ENCODE peak calls at places on chromosomes 7 and 10, in five cellular contexts. One of them, this sample, is unnamed.

GRCh38 chr7:131692131-131692960 is 135.9 kb upstream of the PODXL start:
- DNase-seq in A549: peak
- DNase-seq in K562: peak
- DNase-seq in GM12878: no peak
- DNase-seq in HepG2: peak
- DNase-seq in this sample: peak

GRCh38 chr7:40232242-40232929 is 97.6 kb downstream of the SUGCT start:
- DNase-seq in HepG2: peak
- DNase-seq in A549: peak
- DNase-seq in GM12878: no peak
- DNase-seq in K562: peak
- DNase-seq in this sample: peak

GRCh38 chr10:8369666-8370065 is 315.2 kb downstream of the GATA3 start:
- DNase-seq in K562: no peak
- DNase-seq in HepG2: no peak
- DNase-seq in GM12878: peak
- DNase-seq in A549: no peak
- DNase-seq in this sample: no peak

GRCh38 chr7:44759246-44759645 is 10.6 kb downstream of the ZMIZ2 start:
- DNase-seq in K562: no peak
- DNase-seq in A549: no peak
- DNase-seq in HepG2: no peak
- DNase-seq in GM12878: no peak
- DNase-seq in this sample: no peak

GRCh38 chr10:15120523-15120922 is 23.4 kb downstream of the RPP38 start:
- DNase-seq in GM12878: no peak
- DNase-seq in HepG2: no peak
- DNase-seq in A549: no peak
- DNase-seq in K562: no peak
- DNase-seq in this sample: no peak

GRCh38 chr7:113015038-113015645 is 71.5 kb downstream of the GPR85 start:
- DNase-seq in A549: peak
- DNase-seq in K562: peak
- DNase-seq in HepG2: peak
- DNase-seq in GM12878: no peak
- DNase-seq in this sample: peak

GRCh38 chr7:21767300-21767900 is 178.3 kb downstream of the CDCA7L start:
- DNase-seq in HepG2: peak
- DNase-seq in K562: peak
- DNase-seq in A549: peak
- DNase-seq in GM12878: peak
- DNase-seq in this sample: peak

GRCh38 chr7:74717889-74718288 is 55.9 kb upstream of the NCF1 start:
- DNase-seq in GM12878: no peak
- DNase-seq in A549: no peak
- DNase-seq in HepG2: no peak
- DNase-seq in K562: no peak
- DNase-seq in this sample: no peak

GRCh38 chr7:55006499-55006898 is 12.3 kb upstream of the EGFR start:
- DNase-seq in A549: no peak
- DNase-seq in GM12878: no peak
- DNase-seq in HepG2: no peak
- DNase-seq in K562: no peak
- DNase-seq in this sample: peak

GRCh38 chr10:96719850-96720421 is 378 bp downstream of the PIK3AP1 start:
- DNase-seq in K562: peak
- DNase-seq in A549: peak
- DNase-seq in HepG2: peak
- DNase-seq in GM12878: no peak
- DNase-seq in this sample: peak

GRCh38 chr10:68997216-68997615 is 8.6 kb downstream of the KIFBP start:
- DNase-seq in HepG2: no peak
- DNase-seq in K562: no peak
- DNase-seq in GM12878: no peak
- DNase-seq in A549: no peak
- DNase-seq in this sample: no peak

GRCh38 chr7:7861211-7861633 is 107.4 kb upstream of the GLCCI1 start:
- DNase-seq in HepG2: peak
- DNase-seq in K562: no peak
- DNase-seq in GM12878: no peak
- DNase-seq in A549: peak
- DNase-seq in this sample: no peak

GRCh38 chr7:31027161-31027965 is 24.7 kb upstream of the ADCYAP1R1 start:
- DNase-seq in HepG2: no peak
- DNase-seq in GM12878: no peak
- DNase-seq in K562: no peak
- DNase-seq in A549: no peak
- DNase-seq in this sample: peak

GRCh38 chr7:126569402-126569801 is 683.3 kb downstream of the GRM8 start:
- DNase-seq in A549: no peak
- DNase-seq in HepG2: no peak
- DNase-seq in GM12878: peak
- DNase-seq in K562: no peak
- DNase-seq in this sample: no peak

GRCh38 chr7:47625861-47626444 is 44.0 kb upstream of the TNS3 start:
- DNase-seq in HepG2: no peak
- DNase-seq in GM12878: no peak
- DNase-seq in K562: no peak
- DNase-seq in A549: no peak
- DNase-seq in this sample: peak

GRCh38 chr10:102918817-102919236 is 733 bp downstream of the CNNM2 start:
- DNase-seq in K562: peak
- DNase-seq in A549: peak
- DNase-seq in GM12878: no peak
- DNase-seq in HepG2: peak
- DNase-seq in this sample: peak

GRCh38 chr10:97888641-97889262 is 39.1 kb downstream of the GOLGA7B start:
- DNase-seq in HepG2: no peak
- DNase-seq in K562: no peak
- DNase-seq in A549: peak
- DNase-seq in GM12878: no peak
- DNase-seq in this sample: peak

GRCh38 chr7:22372863-22373262 is 15.9 kb upstream of the RAPGEF5 start:
- DNase-seq in A549: no peak
- DNase-seq in HepG2: no peak
- DNase-seq in GM12878: no peak
- DNase-seq in K562: peak
- DNase-seq in this sample: no peak

GRCh38 chr10:73589538-73590126 is 1.5 kb downstream of the USP54 start:
- DNase-seq in K562: no peak
- DNase-seq in A549: no peak
- DNase-seq in GM12878: no peak
- DNase-seq in HepG2: no peak
- DNase-seq in this sample: no peak

GRCh38 chr7:22066484-22066883 is 120.8 kb upstream of the CDCA7L start:
- DNase-seq in K562: no peak
- DNase-seq in HepG2: no peak
- DNase-seq in GM12878: no peak
- DNase-seq in A549: no peak
- DNase-seq in this sample: peak

GRCh38 chr10:44039599-44039998 is 345.3 kb downstream of the CXCL12 start:
- DNase-seq in A549: no peak
- DNase-seq in GM12878: no peak
- DNase-seq in HepG2: no peak
- DNase-seq in K562: no peak
- DNase-seq in this sample: no peak

GRCh38 chr7:85226401-85227085 is 39.7 kb upstream of the SEMA3D start:
- DNase-seq in GM12878: no peak
- DNase-seq in HepG2: no peak
- DNase-seq in K562: no peak
- DNase-seq in A549: no peak
- DNase-seq in this sample: no peak

GRCh38 chr10:125857185-125857760 is 23.8 kb downstream of the DHX32 start:
- DNase-seq in GM12878: no peak
- DNase-seq in A549: no peak
- DNase-seq in HepG2: no peak
- DNase-seq in K562: no peak
- DNase-seq in this sample: no peak

GRCh38 chr10:105358911-105359310 is 717.8 kb downstream of the SORCS3 start:
- DNase-seq in A549: no peak
- DNase-seq in GM12878: no peak
- DNase-seq in K562: no peak
- DNase-seq in HepG2: no peak
- DNase-seq in this sample: no peak

GRCh38 chr10:130372222-130372621 is 236.0 kb downstream of the GLRX3 start:
- DNase-seq in GM12878: no peak
- DNase-seq in A549: no peak
- DNase-seq in K562: no peak
- DNase-seq in HepG2: no peak
- DNase-seq in this sample: no peak

GRCh38 chr7:2120251-2120660 is 112.5 kb downstream of the MAD1L1 start:
- DNase-seq in GM12878: no peak
- DNase-seq in HepG2: no peak
- DNase-seq in K562: no peak
- DNase-seq in A549: no peak
- DNase-seq in this sample: no peak

GRCh38 chr7:132489776-132490237 is 86.5 kb downstream of the PLXNA4 start:
- DNase-seq in K562: peak
- DNase-seq in A549: no peak
- DNase-seq in GM12878: no peak
- DNase-seq in HepG2: no peak
- DNase-seq in this sample: no peak

GRCh38 chr10:125146791-125147604 is 13.4 kb downstream of the CTBP2 start:
- DNase-seq in K562: no peak
- DNase-seq in GM12878: no peak
- DNase-seq in A549: no peak
- DNase-seq in HepG2: no peak
- DNase-seq in this sample: no peak

GRCh38 chr10:92418221-92418620 is 127.3 kb downstream of the MARCHF5 start:
- DNase-seq in GM12878: no peak
- DNase-seq in A549: no peak
- DNase-seq in K562: no peak
- DNase-seq in HepG2: no peak
- DNase-seq in this sample: no peak

GRCh38 chr7:46685051-46685450 is 764.0 kb upstream of the IGFBP3 start:
- DNase-seq in GM12878: no peak
- DNase-seq in HepG2: no peak
- DNase-seq in K562: no peak
- DNase-seq in A549: no peak
- DNase-seq in this sample: peak

GRCh38 chr10:74071151-74071550 is 73.2 kb downstream of the VCL start:
- DNase-seq in GM12878: no peak
- DNase-seq in K562: no peak
- DNase-seq in A549: no peak
- DNase-seq in HepG2: no peak
- DNase-seq in this sample: peak

GRCh38 chr7:37833107-37833817 is 15.1 kb upstream of the NME8 start:
- DNase-seq in HepG2: peak
- DNase-seq in A549: peak
- DNase-seq in K562: peak
- DNase-seq in GM12878: no peak
- DNase-seq in this sample: peak

DNA sequence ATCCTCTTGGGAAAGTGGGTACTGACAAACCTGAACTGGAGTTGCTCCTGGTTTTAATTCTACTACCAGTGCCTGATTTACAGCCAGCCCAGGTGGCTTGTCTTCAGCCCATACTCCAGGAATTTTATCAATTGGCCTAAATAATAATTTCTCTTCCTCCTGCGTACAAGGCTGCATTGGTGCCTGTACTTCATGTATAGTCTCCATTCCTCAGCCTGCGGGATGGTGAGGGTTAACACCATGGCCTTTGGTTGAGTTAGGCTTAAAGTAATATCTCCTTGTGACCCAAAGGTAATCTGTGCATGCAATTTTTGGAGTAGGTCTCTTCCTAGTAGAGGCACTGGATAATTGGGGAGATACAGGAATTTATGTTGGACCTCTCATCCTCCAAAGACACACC is 5.5 kb upstream of the ZNF117 start:
- DNase-seq in HepG2: no peak
- DNase-seq in K562: no peak
- DNase-seq in A549: no peak
- DNase-seq in GM12878: no peak
- DNase-seq in this sample: no peak
- TF ChIP-seq REST in HepG2: no peak
- TF ChIP-seq REST in K562: no peak
- TF ChIP-seq REST in A549: no peak
- TF ChIP-seq REST in GM12878: no peak
- TF ChIP-seq REST in this sample: no peak

GRCh38 chr10:89390875-89391576 is 1.4 kb upstream of the IFIT1 start:
- DNase-seq in GM12878: no peak
- DNase-seq in HepG2: no peak
- DNase-seq in K562: no peak
- DNase-seq in A549: no peak
- DNase-seq in this sample: no peak
- TF ChIP-seq JUNB in GM12878: no peak
- TF ChIP-seq JUNB in HepG2: no peak
- TF ChIP-seq JUNB in K562: no peak
- TF ChIP-seq JUNB in A549: no peak
- TF ChIP-seq JUNB in this sample: no peak

GRCh38 chr7:78953726-78954363 is 499.6 kb downstream of the MAGI2 start:
- DNase-seq in K562: no peak
- DNase-seq in HepG2: no peak
- DNase-seq in A549: no peak
- DNase-seq in GM12878: no peak
- DNase-seq in this sample: no peak
- H3K27ac ChIP-seq in K562: no peak
- H3K27ac ChIP-seq in HepG2: no peak
- H3K27ac ChIP-seq in A549: no peak
- H3K27ac ChIP-seq in GM12878: no peak
- H3K27ac ChIP-seq in this sample: no peak

DNA sequence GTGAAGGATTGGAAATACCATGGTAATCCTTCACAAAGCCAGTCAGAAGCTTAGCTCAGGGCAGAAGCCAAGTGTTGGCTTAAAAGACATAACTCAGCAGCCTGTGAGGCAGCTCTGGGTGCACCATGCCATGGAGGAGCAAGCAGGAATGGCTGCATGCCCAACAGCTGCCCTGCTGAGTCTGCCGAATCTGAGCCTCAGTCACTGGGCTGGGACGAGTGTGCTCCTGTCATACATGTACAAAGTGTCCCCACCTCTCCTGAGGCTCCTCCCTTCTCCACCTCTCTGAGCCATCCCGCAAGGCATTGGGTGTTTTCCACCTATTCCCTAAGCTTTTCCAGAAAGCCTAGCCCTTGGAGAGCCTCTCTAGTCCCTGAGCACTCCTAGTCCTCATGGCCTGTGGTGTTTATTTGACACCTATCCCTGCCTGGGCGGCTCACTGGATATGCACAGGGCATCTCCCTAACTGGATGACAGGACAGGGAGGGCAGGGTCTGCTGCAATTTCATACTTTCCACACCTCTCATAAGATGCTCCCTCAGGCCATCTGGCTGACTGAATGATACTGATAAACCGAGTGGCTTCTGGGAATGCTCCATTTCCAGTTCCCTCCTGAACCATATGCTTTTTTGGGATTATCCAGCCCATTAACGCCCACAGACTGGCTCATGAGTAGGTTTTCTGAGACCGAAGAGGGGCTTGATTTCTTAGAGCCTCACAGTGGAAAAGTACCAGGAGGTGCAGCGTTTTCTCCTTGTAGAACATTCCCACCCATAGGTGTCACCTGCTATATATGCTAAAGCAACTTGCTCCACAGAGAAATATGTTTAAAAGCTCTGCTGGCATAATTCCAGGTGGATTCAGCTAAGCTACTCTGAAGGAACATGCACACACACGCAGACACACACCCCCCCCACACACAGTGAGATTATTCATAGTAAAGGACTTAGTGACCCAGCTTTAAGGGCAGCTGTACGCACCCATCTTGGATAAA is 199.3 kb downstream of the SNX10 start:
- DNase-seq in GM12878: no peak
- DNase-seq in HepG2: no peak
- DNase-seq in A549: no peak
- DNase-seq in K562: no peak
- DNase-seq in this sample: no peak
- TF ChIP-seq REST in GM12878: no peak
- TF ChIP-seq REST in HepG2: no peak
- TF ChIP-seq REST in A549: no peak
- TF ChIP-seq REST in K562: no peak
- TF ChIP-seq REST in this sample: no peak